ENCODE peak calls at places on chromosomes 11 and 22, in six cellular contexts. O is A549, Q is endothelial cell of umbilical vein, E is K562, H is HepG2, Z is GM12878. J is an unnamed sample.

GRCh38 chr11:10456519-10456918 is 1.5 kb downstream of the AMPD3 start:
- DNase-seq in Z (no peak), E (peak; percentile 42), O (no peak), Q (no peak), H (no peak), J (peak; percentile 30)

GRCh38 chr11:117851091-117851490 is 25.4 kb downstream of the FXYD6 start:
- DNase-seq in Z (no peak), O (no peak), E (no peak), H (no peak), Q (no peak), J (no peak)

GRCh38 chr22:23110190-23110921 is 31.4 kb downstream of the RSPH14 start:
- DNase-seq in H (no peak), E (peak; percentile 65), Z (no peak), O (no peak), Q (peak; percentile 39), J (no peak)

GRCh38 chr11:64643258-64643881 is 52.4 kb downstream of the SLC22A12 start:
- DNase-seq in H (no peak), Q (no peak), Z (no peak), E (peak; percentile 75), O (no peak), J (no peak)

GRCh38 chr11:121494355-121495099 is 41.8 kb upstream of the SORL1-AS1 start:
- DNase-seq in Q (no peak), Z (peak; percentile 69), E (no peak), O (no peak), H (no peak), J (peak; percentile 68)

GRCh38 chr11:60981515-60981914 is 10.0 kb downstream of the CD6 start:
- DNase-seq in Q (no peak), E (no peak), O (no peak), Z (no peak), H (no peak), J (no peak)

GRCh38 chr11:77140231-77140959 is 12.3 kb downstream of the MYO7A start:
- DNase-seq in O (no peak), Z (no peak), E (no peak), Q (peak; percentile 82), H (no peak), J (peak; percentile 82)

GRCh38 chr11:121703166-121703565 is 250.4 kb upstream of the SORL1-AS1 start:
- DNase-seq in Q (no peak), H (no peak), O (no peak), E (no peak), Z (no peak), J (no peak)

GRCh38 chr11:23789938-23790371 is 706.9 kb upstream of the LUZP2 start:
- DNase-seq in H (no peak), O (no peak), Z (no peak), E (no peak), Q (no peak), J (no peak)

GRCh38 chr11:132028380-132029240 is 658.2 kb downstream of the NTM start:
- DNase-seq in H (peak; percentile 16), Q (peak; percentile 74), Z (no peak), E (peak; percentile 12), O (no peak), J (peak; percentile 25)

GRCh38 chr22:45428391-45429385 is 15.2 kb downstream of the RIBC2 start:
- DNase-seq in H (no peak), Z (no peak), E (no peak), Q (no peak), O (no peak), J (no peak)

GRCh38 chr11:19407692-19408091 is 166.9 kb upstream of the E2F8 start:
- DNase-seq in O (no peak), E (peak; percentile 11), Z (no peak), Q (no peak), H (no peak), J (no peak)

GRCh38 chr11:69640260-69640994 is 529 bp upstream of the CCND1 start:
- DNase-seq in O (no peak), Z (no peak), E (no peak), H (no peak), Q (peak; percentile 47), J (peak; percentile 42)

GRCh38 chr11:48107188-48107704 is 109.4 kb upstream of the OR4B1 start:
- DNase-seq in H (no peak), Q (no peak), Z (peak; percentile 66), O (no peak), E (no peak), J (peak; percentile 73)

GRCh38 chr22:50691521-50691920 is 18.9 kb downstream of the SHANK3 start:
- DNase-seq in H (peak; percentile 33), O (no peak), E (peak; percentile 25), Q (peak; percentile 61), Z (peak; percentile 13), J (peak; percentile 62)

GRCh38 chr11:95715777-95716241 is 73.8 kb downstream of the FAM76B start:
- DNase-seq in H (peak; percentile 3), Q (peak; percentile 90), E (no peak), O (no peak), Z (peak; percentile 89), J (peak; percentile 86)

GRCh38 chr22:47200273-47201051 is 438.0 kb downstream of the TBC1D22A start:
- DNase-seq in H (no peak), O (no peak), Q (no peak), E (no peak), Z (no peak), J (no peak)

GRCh38 chr11:67558084-67558772 is 25.4 kb upstream of the GSTP1 start:
- DNase-seq in H (peak; percentile 37), E (no peak), O (no peak), Q (peak; percentile 16), Z (peak; percentile 61), J (no peak)

DNA sequence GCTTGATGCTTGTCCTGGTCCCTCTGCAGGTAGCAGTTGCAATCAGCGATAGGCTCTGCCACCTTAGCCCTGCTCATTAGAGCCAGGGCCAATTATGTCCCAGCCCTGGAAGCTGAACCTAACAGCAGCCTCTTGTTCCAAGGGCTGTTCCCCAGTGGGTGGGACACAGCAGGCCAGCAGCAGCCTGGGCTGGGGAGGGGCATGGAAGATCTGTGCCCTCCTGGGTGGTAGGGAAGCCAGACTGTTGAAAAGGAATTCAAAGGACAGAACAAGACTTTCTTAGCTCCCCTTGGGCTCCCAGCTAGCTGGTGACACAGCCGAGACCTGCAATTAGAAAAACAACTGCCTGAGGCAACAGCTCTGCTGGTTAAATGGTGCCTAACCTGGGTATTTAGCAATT is 17.4 kb downstream of the DRD2 start:
- DNase-seq in H (no peak), E (no peak), O (no peak), Q (no peak), Z (no peak), J (no peak)
- TF ChIP-seq MYC in H (no peak), E (no peak), O (no peak), Q (no peak), Z (no peak), J (no peak)

DNA sequence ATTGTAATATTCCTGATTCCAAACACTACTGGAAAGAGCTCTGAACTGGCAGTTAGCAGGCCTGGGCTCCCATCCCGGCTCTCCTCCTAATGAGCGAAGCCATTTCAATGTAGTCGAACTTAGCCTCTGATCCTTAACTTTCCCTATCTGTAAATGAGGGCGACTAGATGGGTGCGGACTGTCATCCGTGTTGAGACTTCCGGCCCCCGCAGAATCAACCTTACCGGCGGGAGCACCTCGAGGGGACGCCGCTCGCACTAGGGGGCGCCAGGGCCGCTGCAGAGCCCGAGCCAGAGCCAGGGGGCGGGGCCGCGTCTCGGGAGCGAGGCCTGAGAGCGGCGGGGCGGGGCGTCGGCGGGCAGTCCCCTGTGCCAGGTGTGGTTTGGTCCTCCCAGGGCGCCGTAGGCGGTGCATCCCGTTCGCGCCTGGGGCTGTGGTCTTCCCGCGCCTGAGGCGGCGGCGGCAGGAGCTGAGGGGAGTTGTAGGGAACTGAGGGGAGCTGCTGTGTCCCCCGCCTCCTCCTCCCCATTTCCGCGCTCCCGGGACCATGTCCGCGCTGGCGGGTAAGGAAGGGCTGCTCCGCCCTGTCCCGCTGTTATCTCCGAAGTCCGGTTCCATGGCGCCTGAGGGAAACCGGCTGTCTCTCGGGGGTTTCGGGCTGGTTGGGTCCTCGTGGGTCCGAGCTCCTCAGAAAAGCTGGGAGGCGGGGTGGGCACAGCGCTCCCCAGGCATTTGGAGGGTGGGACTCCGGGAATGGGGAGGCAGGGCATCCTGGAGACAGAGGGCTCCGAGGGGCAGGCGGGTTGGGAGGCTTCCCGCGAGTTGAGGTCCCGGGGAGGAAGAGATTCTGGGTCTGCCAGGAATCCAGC is at the start of gene LIMK2:
- DNase-seq in Q (peak; percentile 88), H (peak; percentile 83), E (peak; percentile 95), O (peak; percentile 78), Z (peak; percentile 60), J (peak; percentile 92)
- TF ChIP-seq POLR2A in Q (peak; percentile 88), H (peak; percentile 91), E (peak; percentile 76), O (peak; percentile 64), Z (peak; percentile 91), J (peak; percentile 43)

GRCh38 chr11:2699185-2699530 is 636 bp downstream of the KCNQ1OT1 start:
- DNase-seq in O (peak; percentile 35), Q (peak; percentile 26), Z (no peak), H (no peak), E (no peak), J (peak; percentile 30)

GRCh38 chr11:2697871-2698270 is 1.9 kb downstream of the KCNQ1OT1 start:
- DNase-seq in Z (no peak), E (no peak), H (no peak), O (no peak), Q (no peak), J (no peak)

GRCh38 chr11:2700415-2701211 is 819 bp upstream of the KCNQ1OT1 start:
- DNase-seq in O (peak; percentile 57), Q (peak; percentile 26), Z (peak; percentile 13), H (peak; percentile 57), E (peak; percentile 74), J (peak; percentile 56)

GRCh38 chr11:2699531-2700414 is at the start of gene KCNQ1OT1:
- DNase-seq in O (peak; percentile 98), H (peak; percentile 95), E (peak; percentile 93), Q (peak; percentile 98), Z (peak; percentile 86), J (peak; percentile 90)

GRCh38 chr11:2698386-2699184 is 1.2 kb downstream of the KCNQ1OT1 start:
- DNase-seq in Z (no peak), Q (no peak), E (no peak), H (no peak), O (no peak), J (no peak)
- TF ChIP-seq MAX in Z (no peak), Q (no peak), E (no peak), H (no peak), O (no peak), J (no peak)

GRCh38 chr22:49600891-49601431 is 226.7 kb downstream of the BRD1 start:
- DNase-seq in Z (no peak), H (no peak), E (no peak), Q (no peak), O (no peak), J (peak; percentile 37)
- TF ChIP-seq MYC in Z (no peak), H (no peak), E (no peak), Q (no peak), O (no peak), J (no peak)

GRCh38 chr22:38204784-38205183 is 3.0 kb downstream of the MAFF start:
- DNase-seq in Q (no peak), H (no peak), O (no peak), Z (peak; percentile 58), E (no peak), J (peak; percentile 74)

GRCh38 chr22:38203855-38204497 is 2.2 kb downstream of the MAFF start:
- DNase-seq in H (no peak), Z (no peak), O (no peak), Q (peak; percentile 89), E (no peak), J (peak; percentile 39)

GRCh38 chr22:38207898-38208432 is 6.2 kb downstream of the MAFF start:
- DNase-seq in Q (no peak), O (no peak), Z (no peak), E (no peak), H (no peak), J (no peak)

GRCh38 chr22:38203090-38203810 is 1.5 kb downstream of the MAFF start:
- DNase-seq in Z (no peak), E (no peak), Q (peak; percentile 54), H (peak; percentile 46), O (no peak), J (no peak)

GRCh38 chr22:38205261-38206128 is 3.7 kb downstream of the MAFF start:
- DNase-seq in Q (peak; percentile 77), O (no peak), E (no peak), H (no peak), Z (no peak), J (no peak)
- TF ChIP-seq POLR2A in Q (peak; percentile 19), O (no peak), E (no peak), H (no peak), Z (no peak), J (no peak)